ENCODE peak calls at places on chromosomes 1 and 21, in four cellular contexts. One of them, this sample, is unnamed.

GRCh38 chr1:210496063-210496462 is 167.4 kb downstream of the HHAT start:
- DNase-seq in naive thymus-derived CD8-positive, alpha-beta T cell: no peak
- DNase-seq in uterus: no peak
- DNase-seq in breast epithelium: peak; percentile 30
- DNase-seq in this sample: peak; percentile 44

GRCh38 chr1:68121536-68121935 is 71.1 kb upstream of the DIRAS3 start:
- DNase-seq in uterus: no peak
- DNase-seq in naive thymus-derived CD8-positive, alpha-beta T cell: no peak
- DNase-seq in breast epithelium: no peak
- DNase-seq in this sample: no peak

GRCh38 chr21:44402323-44403105 is 49.1 kb downstream of the TRPM2 start:
- DNase-seq in uterus: no peak
- DNase-seq in naive thymus-derived CD8-positive, alpha-beta T cell: no peak
- DNase-seq in breast epithelium: no peak
- DNase-seq in this sample: no peak

GRCh38 chr1:154908937-154909336 is 27.6 kb downstream of the PMVK start:
- DNase-seq in breast epithelium: no peak
- DNase-seq in naive thymus-derived CD8-positive, alpha-beta T cell: no peak
- DNase-seq in uterus: no peak
- DNase-seq in this sample: no peak

GRCh38 chr21:44306926-44307687 is 7.3 kb downstream of the PFKL start:
- DNase-seq in breast epithelium: no peak
- DNase-seq in naive thymus-derived CD8-positive, alpha-beta T cell: no peak
- DNase-seq in uterus: no peak
- DNase-seq in this sample: no peak

GRCh38 chr1:228345201-228345930 is 61.3 kb downstream of the TRIM11 start:
- DNase-seq in breast epithelium: no peak
- DNase-seq in uterus: no peak
- DNase-seq in naive thymus-derived CD8-positive, alpha-beta T cell: no peak
- DNase-seq in this sample: peak; percentile 23

GRCh38 chr1:6601865-6602668 is 602 bp downstream of the KLHL21 start:
- DNase-seq in naive thymus-derived CD8-positive, alpha-beta T cell: peak; percentile 32
- DNase-seq in breast epithelium: no peak
- DNase-seq in uterus: peak; percentile 57
- DNase-seq in this sample: peak; percentile 70

GRCh38 chr21:34061983-34062382 is 11.4 kb upstream of the MRPS6 start:
- DNase-seq in breast epithelium: no peak
- DNase-seq in uterus: no peak
- DNase-seq in naive thymus-derived CD8-positive, alpha-beta T cell: no peak
- DNase-seq in this sample: no peak

GRCh38 chr1:183243190-183244065 is 57.4 kb downstream of the LAMC2 start:
- DNase-seq in naive thymus-derived CD8-positive, alpha-beta T cell: no peak
- DNase-seq in breast epithelium: peak; percentile 23
- DNase-seq in uterus: peak; percentile 77
- DNase-seq in this sample: peak; percentile 76

GRCh38 chr1:24968941-24969585 is 39.0 kb upstream of the RUNX3 start:
- DNase-seq in uterus: no peak
- DNase-seq in breast epithelium: peak; percentile 27
- DNase-seq in naive thymus-derived CD8-positive, alpha-beta T cell: no peak
- DNase-seq in this sample: no peak

GRCh38 chr1:1599919-1600860 is at the start of gene FNDC10:
- DNase-seq in naive thymus-derived CD8-positive, alpha-beta T cell: no peak
- DNase-seq in breast epithelium: no peak
- DNase-seq in uterus: no peak
- DNase-seq in this sample: peak; percentile 30

GRCh38 chr21:30349572-30349971 is 1.2 kb upstream of the KRTAP23-1 start:
- DNase-seq in uterus: no peak
- DNase-seq in naive thymus-derived CD8-positive, alpha-beta T cell: no peak
- DNase-seq in breast epithelium: no peak
- DNase-seq in this sample: no peak

GRCh38 chr1:111795401-111795800 is 39.7 kb downstream of the DDX20 start:
- DNase-seq in breast epithelium: no peak
- DNase-seq in uterus: no peak
- DNase-seq in naive thymus-derived CD8-positive, alpha-beta T cell: no peak
- DNase-seq in this sample: no peak

GRCh38 chr1:15295676-15296075 is 48.7 kb downstream of the FHAD1 start:
- DNase-seq in uterus: no peak
- DNase-seq in naive thymus-derived CD8-positive, alpha-beta T cell: no peak
- DNase-seq in breast epithelium: no peak
- DNase-seq in this sample: no peak

GRCh38 chr1:116508984-116509980 is 61.5 kb downstream of the CD58 start:
- DNase-seq in uterus: no peak
- DNase-seq in naive thymus-derived CD8-positive, alpha-beta T cell: no peak
- DNase-seq in breast epithelium: no peak
- DNase-seq in this sample: no peak

GRCh38 chr1:98702976-98703375 is 41.5 kb downstream of the SNX7 start:
- DNase-seq in uterus: no peak
- DNase-seq in breast epithelium: no peak
- DNase-seq in naive thymus-derived CD8-positive, alpha-beta T cell: no peak
- DNase-seq in this sample: no peak

GRCh38 chr1:168719306-168720111 is 9.5 kb downstream of the DPT start:
- DNase-seq in naive thymus-derived CD8-positive, alpha-beta T cell: no peak
- DNase-seq in breast epithelium: no peak
- DNase-seq in uterus: no peak
- DNase-seq in this sample: no peak

GRCh38 chr1:184556665-184557064 is 169.8 kb downstream of the C1orf21 start:
- DNase-seq in breast epithelium: no peak
- DNase-seq in naive thymus-derived CD8-positive, alpha-beta T cell: no peak
- DNase-seq in uterus: no peak
- DNase-seq in this sample: no peak

GRCh38 chr1:54199151-54199764 is 572 bp downstream of the CYB5RL start:
- DNase-seq in naive thymus-derived CD8-positive, alpha-beta T cell: no peak
- DNase-seq in breast epithelium: no peak
- DNase-seq in uterus: no peak
- DNase-seq in this sample: no peak

GRCh38 chr1:26701995-26702679 is 6.3 kb downstream of the ARID1A start:
- DNase-seq in naive thymus-derived CD8-positive, alpha-beta T cell: no peak
- DNase-seq in breast epithelium: no peak
- DNase-seq in uterus: no peak
- DNase-seq in this sample: no peak

GRCh38 chr1:17109897-17110554 is 9.2 kb downstream of the PADI2 start:
- DNase-seq in breast epithelium: no peak
- DNase-seq in uterus: no peak
- DNase-seq in naive thymus-derived CD8-positive, alpha-beta T cell: no peak
- DNase-seq in this sample: no peak

GRCh38 chr1:248243204-248243603 is 12.0 kb downstream of the OR2M4 start:
- DNase-seq in uterus: no peak
- DNase-seq in breast epithelium: no peak
- DNase-seq in naive thymus-derived CD8-positive, alpha-beta T cell: peak; percentile 23
- DNase-seq in this sample: no peak

GRCh38 chr1:100449477-100449876 is 88.5 kb upstream of the GPR88 start:
- DNase-seq in breast epithelium: no peak
- DNase-seq in naive thymus-derived CD8-positive, alpha-beta T cell: no peak
- DNase-seq in uterus: no peak
- DNase-seq in this sample: no peak

GRCh38 chr21:42010507-42011493 is 640 bp upstream of the ZBTB21 start:
- DNase-seq in naive thymus-derived CD8-positive, alpha-beta T cell: peak; percentile 29
- DNase-seq in breast epithelium: peak; percentile 17
- DNase-seq in uterus: peak; percentile 29
- DNase-seq in this sample: no peak

GRCh38 chr1:167861664-167862381 is 52.1 kb downstream of the ADCY10 start:
- DNase-seq in uterus: no peak
- DNase-seq in breast epithelium: no peak
- DNase-seq in naive thymus-derived CD8-positive, alpha-beta T cell: no peak
- DNase-seq in this sample: no peak

GRCh38 chr1:152622803-152623202 is at the start of gene LCE3A:
- DNase-seq in uterus: no peak
- DNase-seq in naive thymus-derived CD8-positive, alpha-beta T cell: no peak
- DNase-seq in breast epithelium: no peak
- DNase-seq in this sample: no peak

GRCh38 chr1:96538001-96538649 is 183.5 kb upstream of the PTBP2 start:
- DNase-seq in naive thymus-derived CD8-positive, alpha-beta T cell: no peak
- DNase-seq in breast epithelium: no peak
- DNase-seq in uterus: peak; percentile 17
- DNase-seq in this sample: no peak

GRCh38 chr1:16082283-16083038 is 9.0 kb upstream of the FAM131C start:
- DNase-seq in naive thymus-derived CD8-positive, alpha-beta T cell: peak; percentile 46
- DNase-seq in uterus: peak; percentile 56
- DNase-seq in breast epithelium: no peak
- DNase-seq in this sample: peak; percentile 80

GRCh38 chr1:31811605-31812004 is 4.2 kb downstream of the SPOCD1 start:
- DNase-seq in uterus: no peak
- DNase-seq in breast epithelium: no peak
- DNase-seq in naive thymus-derived CD8-positive, alpha-beta T cell: no peak
- DNase-seq in this sample: no peak

GRCh38 chr1:211009944-211010343 is 124.0 kb downstream of the KCNH1 start:
- DNase-seq in breast epithelium: no peak
- DNase-seq in naive thymus-derived CD8-positive, alpha-beta T cell: no peak
- DNase-seq in uterus: no peak
- DNase-seq in this sample: no peak

GRCh38 chr21:30713786-30714185 is 4.8 kb downstream of the KRTAP21-3 start:
- DNase-seq in uterus: no peak
- DNase-seq in naive thymus-derived CD8-positive, alpha-beta T cell: no peak
- DNase-seq in breast epithelium: no peak
- DNase-seq in this sample: no peak

GRCh38 chr1:184982002-184982954 is 8.0 kb upstream of the NIBAN1 start:
- DNase-seq in naive thymus-derived CD8-positive, alpha-beta T cell: peak; percentile 55
- DNase-seq in uterus: peak; percentile 77
- DNase-seq in breast epithelium: peak; percentile 58
- DNase-seq in this sample: peak; percentile 86

GRCh38 chr1:54294846-54295245 is 94.9 kb downstream of the MRPL37 start:
- DNase-seq in naive thymus-derived CD8-positive, alpha-beta T cell: no peak
- DNase-seq in uterus: no peak
- DNase-seq in breast epithelium: no peak
- DNase-seq in this sample: no peak

GRCh38 chr1:41780322-41780721 is 138.4 kb downstream of the HIVEP3 start:
- DNase-seq in naive thymus-derived CD8-positive, alpha-beta T cell: no peak
- DNase-seq in breast epithelium: no peak
- DNase-seq in uterus: no peak
- DNase-seq in this sample: no peak

GRCh38 chr1:85116856-85117255 is 68.6 kb upstream of the MCOLN3 start:
- DNase-seq in naive thymus-derived CD8-positive, alpha-beta T cell: no peak
- DNase-seq in breast epithelium: no peak
- DNase-seq in uterus: no peak
- DNase-seq in this sample: no peak

GRCh38 chr1:185213086-185213485 is 56.1 kb downstream of the SWT1 start:
- DNase-seq in breast epithelium: no peak
- DNase-seq in uterus: no peak
- DNase-seq in naive thymus-derived CD8-positive, alpha-beta T cell: no peak
- DNase-seq in this sample: no peak

GRCh38 chr1:25914074-25914995 is 8.1 kb upstream of the STMN1 start:
- DNase-seq in uterus: no peak
- DNase-seq in breast epithelium: no peak
- DNase-seq in naive thymus-derived CD8-positive, alpha-beta T cell: no peak
- DNase-seq in this sample: no peak

This sample was measured in left ventricle myocardium superior.